ENCODE peak calls at places on chromosome 9, in six cellular contexts. Q, M, U, G, C and B are unnamed samples.

GRCh38 chr9:33139421-33140228 is 27.5 kb downstream of the B4GALT1 start:
- DNase-seq in Q (peak), C (peak), U (peak), M (peak), G (peak), B (no peak)

GRCh38 chr9:34891386-34891785 is 66.7 kb upstream of the PHF24 start:
- DNase-seq in M (no peak), U (no peak), G (no peak), C (no peak), Q (no peak), B (no peak)

GRCh38 chr9:35820076-35820475 is 5.2 kb upstream of the HINT2 start:
- DNase-seq in U (no peak), M (no peak), G (no peak), C (no peak), Q (peak), B (no peak)

GRCh38 chr9:122173670-122174069 is 14.0 kb downstream of the MORN5 start:
- DNase-seq in U (no peak), G (no peak), C (no peak), Q (no peak), M (no peak), B (no peak)

GRCh38 chr9:112894031-112894430 is 3.4 kb upstream of the SLC46A2 start:
- DNase-seq in C (no peak), U (no peak), G (no peak), Q (peak), M (no peak), B (no peak)

GRCh38 chr9:7479300-7479699 is 320.3 kb downstream of the DMAC1 start:
- DNase-seq in M (no peak), U (no peak), G (no peak), C (no peak), Q (peak), B (no peak)

GRCh38 chr9:121654497-121655140 is 3.2 kb downstream of the DAB2IP start:
- DNase-seq in C (no peak), U (no peak), M (no peak), Q (no peak), G (no peak), B (no peak)

GRCh38 chr9:130217838-130218237 is 45.6 kb downstream of the NCS1 start:
- DNase-seq in C (no peak), M (no peak), G (no peak), Q (no peak), U (no peak), B (no peak)

GRCh38 chr9:121298689-121299112 is 30.7 kb downstream of the GSN start:
- DNase-seq in G (peak), Q (peak), C (no peak), U (no peak), M (no peak), B (no peak)

GRCh38 chr9:17725399-17726010 is 146.6 kb downstream of the SH3GL2 start:
- DNase-seq in Q (no peak), U (no peak), M (no peak), C (no peak), G (no peak), B (no peak)

GRCh38 chr9:1125741-1126140 is 75.6 kb downstream of the DMRT2 start:
- DNase-seq in Q (peak), U (no peak), M (no peak), C (no peak), G (no peak), B (no peak)

GRCh38 chr9:72351538-72352453 is 13.2 kb downstream of the ZFAND5 start:
- DNase-seq in Q (no peak), G (no peak), U (no peak), C (peak), M (peak), B (no peak)

GRCh38 chr9:18825775-18826174 is 207.2 kb downstream of the SAXO1 start:
- DNase-seq in Q (no peak), U (no peak), C (no peak), M (no peak), G (no peak), B (no peak)

GRCh38 chr9:108743901-108744371 is 111.8 kb downstream of the ACTL7B start:
- DNase-seq in U (peak), Q (no peak), M (peak), C (no peak), G (peak), B (peak)
- TF ChIP-seq CTCF in U (no peak), Q (no peak), M (no peak), C (no peak), G (no peak), B (no peak)

GRCh38 chr9:93660647-93661046 is 84.3 kb downstream of the PHF2 start:
- DNase-seq in G (no peak), C (no peak), U (no peak), M (no peak), Q (no peak), B (no peak)
- TF ChIP-seq CTCF in G (no peak), C (no peak), U (no peak), M (no peak), Q (no peak), B (no peak)

DNA sequence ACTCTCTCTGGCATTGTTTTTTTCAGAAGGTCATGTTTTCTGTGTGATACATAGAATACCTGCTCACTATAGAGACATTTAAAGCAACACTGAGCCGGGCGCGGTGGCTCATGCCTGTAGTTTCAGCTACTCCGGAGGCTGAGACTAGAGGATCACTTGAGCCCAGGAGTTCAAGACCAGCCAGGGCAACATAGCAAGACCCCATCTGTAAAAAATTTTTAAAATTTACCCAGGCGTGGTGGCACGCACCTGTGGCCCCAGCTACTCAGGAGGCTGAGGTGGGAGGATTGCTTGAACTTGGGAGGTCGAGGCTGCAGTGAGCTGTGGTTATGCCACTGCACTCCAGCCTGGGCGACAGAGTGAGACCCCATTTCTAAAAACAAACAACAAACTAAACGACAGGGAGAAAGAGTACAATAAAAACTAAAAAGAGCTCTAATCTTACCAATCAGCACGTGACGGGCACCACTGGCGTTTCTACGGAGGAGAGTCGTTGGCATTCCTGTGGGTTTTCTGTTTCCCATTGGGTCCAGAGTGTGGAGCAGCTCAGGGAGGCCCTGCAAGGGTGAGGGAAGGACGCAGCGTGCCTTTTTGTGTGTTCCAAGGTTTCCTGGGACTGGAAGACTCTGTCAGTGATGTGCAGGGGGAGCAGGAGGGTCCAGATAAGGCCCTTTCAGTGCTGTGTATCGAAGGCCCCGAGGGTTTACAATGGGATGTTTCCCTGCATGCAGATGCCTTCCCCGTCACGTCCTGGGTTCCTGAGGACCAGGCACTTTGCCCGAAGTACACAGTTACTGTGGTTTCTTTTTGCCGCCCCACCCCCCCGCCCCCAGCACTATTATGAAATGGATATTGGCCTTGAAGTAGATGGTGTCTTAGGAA is 7.2 kb upstream of the RNU6ATAC start:
- DNase-seq in Q (peak), U (peak), G (no peak), C (peak), M (no peak), B (no peak)
- TF ChIP-seq CTCF in Q (no peak), U (peak), G (no peak), C (no peak), M (no peak), B (no peak)

GRCh38 chr9:8514760-8515159 is 715.2 kb upstream of the DMAC1 start:
- DNase-seq in U (no peak), M (no peak), C (no peak), Q (no peak), G (peak), B (no peak)
- TF ChIP-seq CTCF in U (peak), M (no peak), C (no peak), Q (no peak), G (peak), B (no peak)

GRCh38 chr9:90271707-90272106 is 370.9 kb downstream of the DIRAS2 start:
- DNase-seq in U (no peak), C (no peak), G (no peak), M (no peak), Q (no peak), B (no peak)

DNA sequence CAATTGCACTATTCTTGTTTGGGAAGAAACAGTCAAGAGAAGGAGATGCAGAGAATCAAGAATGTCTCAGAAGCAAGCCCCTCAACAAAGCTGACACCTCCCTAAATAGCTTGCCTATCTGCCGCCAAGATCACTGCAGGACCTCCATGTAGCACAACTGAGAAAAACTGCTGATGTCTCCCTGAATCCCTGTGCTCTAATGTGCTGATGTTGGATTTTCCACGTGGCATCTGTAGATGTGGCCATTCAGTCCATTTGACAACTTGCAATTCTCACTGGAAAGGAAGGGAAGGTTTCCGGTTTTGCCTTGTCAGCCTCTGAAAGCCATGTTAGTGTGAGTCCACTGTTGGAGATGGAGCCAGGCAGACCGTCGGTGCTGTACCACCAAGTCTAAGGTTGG is 374.0 kb downstream of the DIRAS2 start:
- DNase-seq in U (no peak), M (no peak), C (no peak), Q (no peak), G (no peak), B (no peak)
- TF ChIP-seq CTCF in U (no peak), M (no peak), C (no peak), Q (no peak), G (no peak), B (no peak)

GRCh38 chr9:105259731-105260612 is 15.5 kb downstream of the SLC44A1 start:
- DNase-seq in U (no peak), Q (no peak), C (no peak), M (no peak), G (no peak), B (no peak)
- TF ChIP-seq CTCF in U (no peak), Q (no peak), C (no peak), M (no peak), G (no peak), B (no peak)